ENCODE peak calls at places on chromosomes 16 and 17, in eight cellular contexts. K is HFFc6; M is bronchial epithelial cell; E is H54; B is activated naive CD8-positive, alpha-beta T cell treated with anti-CD3 and anti-CD28 coated beads, Interleukin-2, amount 50 U/mL, for 24 hours; F is fibroblast of lung; C is mesendoderm; W is T-helper 2 cell. I is an unnamed sample.

GRCh38 chr17:3984719-3985444 is 20.6 kb upstream of the ATP2A3 start:
- DNase-seq in K (no peak), M (peak), E (no peak), B (no peak), F (no peak), C (no peak), W (no peak), I (no peak)

GRCh38 chr17:67021196-67021595 is 23.2 kb upstream of the CACNG1 start:
- DNase-seq in K (no peak), M (no peak), E (no peak), B (no peak), F (no peak), C (no peak), W (no peak), I (no peak)

GRCh38 chr16:89971495-89972243 is 23.1 kb downstream of the DEF8 start:
- DNase-seq in K (no peak), M (no peak), E (no peak), B (no peak), F (peak), C (no peak), W (no peak), I (peak)

GRCh38 chr16:84464116-84464515 is 40.3 kb downstream of the MEAK7 start:
- DNase-seq in K (no peak), M (no peak), E (no peak), B (no peak), F (no peak), C (no peak), W (no peak), I (no peak)

GRCh38 chr16:71440669-71441347 is 1.0 kb downstream of the TLE7 start:
- DNase-seq in K (no peak), M (no peak), E (no peak), B (peak), F (no peak), C (peak), W (no peak), I (no peak)

GRCh38 chr17:77501101-77501566 is 360.4 kb downstream of the SEC14L1 start:
- DNase-seq in K (no peak), M (no peak), E (no peak), B (peak), F (no peak), C (no peak), W (no peak), I (no peak)

GRCh38 chr17:8359769-8360168 is 16.7 kb downstream of the KRABD2 start:
- DNase-seq in K (peak), M (peak), E (no peak), B (no peak), F (peak), C (peak), W (no peak), I (no peak)

GRCh38 chr16:20042848-20043247 is 30.8 kb downstream of the GPR139 start:
- DNase-seq in K (no peak), M (peak), E (peak), B (no peak), F (no peak), C (no peak), W (no peak), I (no peak)

GRCh38 chr16:85227262-85227923 is 115.1 kb upstream of the CIBAR2 start:
- DNase-seq in K (no peak), M (no peak), E (no peak), B (no peak), F (peak), C (no peak), W (no peak), I (no peak)